ENCODE peak calls at places on chromosomes 5 and 9, in five cellular contexts. I is brain microvascular endothelial cell; N is iPS DF 19.7; V is activated CD4-positive, alpha-beta T cell treated with anti-CD3 and anti-CD28 coated beads, Interleukin-2, amount 50 U/mL, for 48 hours; Z is BJ. Q is an unnamed sample.

GRCh38 chr5:126801992-126802294 is 25.0 kb downstream of the LMNB1 start:
- DNase-seq in V (no peak), I (peak), Z (no peak), N (no peak), Q (peak)

GRCh38 chr9:22395585-22396205 is 50.9 kb upstream of the DMRTA1 start:
- DNase-seq in Z (no peak), N (no peak), I (peak), V (no peak), Q (no peak)

GRCh38 chr5:137114529-137114928 is 384.6 kb downstream of the SPOCK1 start:
- DNase-seq in I (no peak), Z (peak), V (no peak), N (no peak), Q (no peak)

GRCh38 chr5:40475546-40475945 is 204.2 kb upstream of the PTGER4 start:
- DNase-seq in I (no peak), V (no peak), N (no peak), Z (no peak), Q (peak)

GRCh38 chr5:84383816-84384603 is 670 bp downstream of the EDIL3 start:
- DNase-seq in Z (no peak), I (peak), N (no peak), V (no peak), Q (peak)

GRCh38 chr9:123866497-123866896 is 63.4 kb downstream of the DENND1A start:
- DNase-seq in I (no peak), Z (peak), V (no peak), N (no peak), Q (peak)

GRCh38 chr9:71692337-71692736 is 76.0 kb downstream of the CEMIP2 start:
- DNase-seq in V (no peak), N (no peak), Z (no peak), I (no peak), Q (peak)

GRCh38 chr9:118570076-118570475 is 799.2 kb downstream of the BRINP1 start:
- DNase-seq in Z (no peak), V (no peak), N (no peak), I (no peak), Q (no peak)

GRCh38 chr5:180435594-180435993 is 58.6 kb upstream of the CNOT6 start:
- DNase-seq in V (no peak), N (no peak), I (no peak), Z (no peak), Q (no peak)

GRCh38 chr5:16995372-16995771 is 59.3 kb upstream of the MYO10 start:
- DNase-seq in V (no peak), I (no peak), N (no peak), Z (no peak), Q (no peak)

GRCh38 chr5:126471875-126472537 is 48.8 kb downstream of the GRAMD2B start:
- DNase-seq in Z (peak), N (no peak), V (no peak), I (peak), Q (peak)

GRCh38 chr5:139725073-139725830 is 70.4 kb upstream of the PSD2 start:
- DNase-seq in V (no peak), I (peak), Z (peak), N (no peak), Q (peak)

GRCh38 chr9:22416692-22417060 is 29.9 kb upstream of the DMRTA1 start:
- DNase-seq in V (no peak), Z (no peak), I (peak), N (no peak), Q (peak)

GRCh38 chr5:37501152-37501551 is 122.0 kb downstream of the WDR70 start:
- DNase-seq in V (no peak), N (no peak), I (no peak), Z (peak), Q (no peak)

GRCh38 chr9:126561582-126561981 is 52.1 kb upstream of the LMX1B start:
- DNase-seq in I (no peak), N (no peak), V (no peak), Z (no peak), Q (no peak)

GRCh38 chr9:124605258-124605657 is 98.1 kb upstream of the NR5A1 start:
- DNase-seq in N (no peak), Z (no peak), V (no peak), I (no peak), Q (no peak)

GRCh38 chr5:162052671-162053070 is 14.9 kb upstream of the GABRG2 start:
- DNase-seq in N (no peak), V (no peak), I (no peak), Z (no peak), Q (no peak)

GRCh38 chr5:132238169-132238744 is 10.6 kb upstream of the P4HA2 start:
- DNase-seq in V (peak), N (no peak), Z (no peak), I (peak), Q (peak)

GRCh38 chr9:117795271-117795670 is 91.1 kb downstream of the TLR4 start:
- DNase-seq in N (no peak), V (no peak), I (no peak), Z (peak), Q (no peak)

GRCh38 chr5:32850792-32851191 is 139.7 kb downstream of the NPR3 start:
- DNase-seq in V (no peak), Z (no peak), N (no peak), I (no peak), Q (no peak)

GRCh38 chr5:117872798-117873368 is 1115.5 kb downstream of the DTWD2 start:
- DNase-seq in V (no peak), N (no peak), Z (no peak), I (no peak), Q (no peak)

GRCh38 chr5:138878437-138879235 is 3.5 kb upstream of the LRRTM2 start:
- DNase-seq in I (no peak), N (no peak), V (no peak), Z (no peak), Q (no peak)

GRCh38 chr5:101969752-101970151 is 326.3 kb downstream of the SLCO4C1 start:
- DNase-seq in Z (no peak), V (no peak), I (no peak), N (no peak), Q (no peak)

GRCh38 chr9:38046669-38047300 is 22.2 kb downstream of the SHB start:
- DNase-seq in V (no peak), Z (no peak), I (peak), N (no peak), Q (peak)

GRCh38 chr5:122351416-122352157 is 39.5 kb downstream of the SNCAIP start:
- DNase-seq in Z (no peak), I (no peak), N (no peak), V (no peak), Q (peak)

GRCh38 chr9:113516840-113517577 is 53.5 kb downstream of the RGS3 start:
- DNase-seq in Z (no peak), I (no peak), V (peak), N (no peak), Q (no peak)

Q was measured in fibroblast of gingiva.